ENCODE peak calls at places on chromosomes 3 and 15, in six cellular contexts. O, X, L, T, Z and K are unnamed samples.

GRCh38 chr3:126415661-126416591 is 21.2 kb downstream of the CFAP100 start:
- DNase-seq in X (no peak), O (no peak), Z (no peak), L (no peak), T (no peak), K (no peak)

GRCh38 chr3:186287723-186288122 is 74.3 kb downstream of the DGKG start:
- DNase-seq in O (no peak), L (peak; percentile 74), Z (no peak), X (peak; percentile 94), T (no peak), K (peak; percentile 74)

GRCh38 chr15:58064119-58065010 is 1.1 kb downstream of the ALDH1A2 start:
- DNase-seq in T (no peak), X (no peak), Z (no peak), O (no peak), L (no peak), K (no peak)

GRCh38 chr15:66008920-66009572 is 139.8 kb downstream of the RAB11A start:
- DNase-seq in O (no peak), T (no peak), X (peak; percentile 80), L (peak; percentile 30), Z (no peak), K (peak; percentile 4)

GRCh38 chr3:73681610-73682009 is 56.9 kb upstream of the PDZRN3 start:
- DNase-seq in O (peak; percentile 35), Z (no peak), X (peak; percentile 95), T (no peak), L (peak; percentile 49), K (peak; percentile 89)

GRCh38 chr15:53658827-53659226 is 100.6 kb downstream of the WDR72 start:
- DNase-seq in X (no peak), L (no peak), T (no peak), O (no peak), Z (no peak), K (no peak)

GRCh38 chr3:18438586-18438985 is 13.4 kb upstream of the SATB1 start:
- DNase-seq in T (peak; percentile 39), X (no peak), L (no peak), O (no peak), Z (peak; percentile 47), K (no peak)

GRCh38 chr3:46089237-46090011 is 62.1 kb upstream of the XCR1 start:
- DNase-seq in O (peak; percentile 87), X (peak; percentile 99), L (peak; percentile 100), Z (no peak), T (no peak), K (peak; percentile 96)

GRCh38 chr15:99371180-99372103 is 120.2 kb downstream of the LRRC28 start:
- DNase-seq in X (peak; percentile 22), L (peak; percentile 20), O (peak; percentile 13), T (no peak), Z (no peak), K (peak; percentile 12)

GRCh38 chr15:94972314-94972713 is 741.0 kb downstream of the MCTP2 start:
- DNase-seq in T (no peak), L (peak; percentile 66), X (peak; percentile 10), O (peak; percentile 9), Z (no peak), K (no peak)

GRCh38 chr15:69044899-69045298 is 30.4 kb downstream of the NOX5 start:
- DNase-seq in T (no peak), O (no peak), L (peak; percentile 64), X (peak; percentile 72), Z (no peak), K (peak; percentile 63)

GRCh38 chr15:77036537-77037474 is 34.1 kb downstream of the TSPAN3 start:
- DNase-seq in L (no peak), T (no peak), X (no peak), Z (peak; percentile 55), O (no peak), K (no peak)

GRCh38 chr3:126782554-126782953 is 78.5 kb downstream of the CHCHD6 start:
- DNase-seq in L (peak; percentile 90), O (peak; percentile 91), X (peak; percentile 96), T (no peak), Z (no peak), K (peak; percentile 95)

GRCh38 chr15:52796742-52797515 is 6.8 kb upstream of the ONECUT1 start:
- DNase-seq in T (no peak), X (no peak), L (no peak), Z (no peak), O (no peak), K (no peak)

GRCh38 chr15:99017322-99017701 is 9.7 kb upstream of the PGPEP1L start:
- DNase-seq in Z (no peak), O (peak; percentile 90), X (no peak), L (no peak), T (no peak), K (no peak)

GRCh38 chr3:36372534-36372935 is 7.8 kb upstream of the STAC start:
- DNase-seq in Z (no peak), O (peak; percentile 1), L (no peak), X (peak; percentile 55), T (no peak), K (peak; percentile 51)

GRCh38 chr3:119350114-119350513 is 55.9 kb downstream of the ARHGAP31 start:
- DNase-seq in Z (no peak), L (no peak), O (no peak), T (no peak), X (no peak), K (no peak)

GRCh38 chr3:52153389-52154096 is 680 bp downstream of the POC1A start:
- DNase-seq in L (peak; percentile 41), T (no peak), X (peak; percentile 8), O (no peak), Z (no peak), K (peak; percentile 75)

GRCh38 chr3:67648701-67649100 is 5.7 kb downstream of the SUCLG2 start:
- DNase-seq in O (peak; percentile 56), T (no peak), L (peak; percentile 65), Z (no peak), X (no peak), K (no peak)

GRCh38 chr3:84965141-84965540 is 6.4 kb downstream of the CADM2 start:
- DNase-seq in T (no peak), X (no peak), O (peak; percentile 7), Z (no peak), L (no peak), K (no peak)

GRCh38 chr3:63961891-63962290 is 49.7 kb upstream of the SCAANT1 start:
- DNase-seq in Z (no peak), T (no peak), L (peak; percentile 67), X (peak; percentile 59), O (peak; percentile 42), K (peak; percentile 38)

GRCh38 chr3:180277036-180277435 is 240.3 kb upstream of the PEX5L start:
- DNase-seq in T (no peak), O (no peak), L (peak; percentile 88), X (peak; percentile 60), Z (no peak), K (peak; percentile 1)

GRCh38 chr15:56917652-56918045 is 795 bp upstream of the TCF12 start:
- DNase-seq in O (no peak), L (no peak), T (no peak), X (no peak), Z (no peak), K (no peak)

GRCh38 chr3:192916455-192917257 is 1.0 kb downstream of the MB21D2 start:
- DNase-seq in Z (peak; percentile 88), X (peak; percentile 70), L (peak; percentile 73), T (no peak), O (peak; percentile 78), K (peak; percentile 63)

GRCh38 chr15:38563723-38564519 is 693 bp downstream of the RASGRP1 start:
- DNase-seq in L (peak; percentile 21), O (peak; percentile 57), Z (peak; percentile 93), X (peak; percentile 21), T (peak; percentile 87), K (peak; percentile 75)

GRCh38 chr15:69729167-69729748 is 276.6 kb downstream of the RPLP1 start:
- DNase-seq in L (no peak), Z (no peak), T (peak; percentile 62), X (peak; percentile 42), O (peak; percentile 33), K (peak; percentile 40)

GRCh38 chr3:171977860-171978259 is 61.5 kb upstream of the FNDC3B start:
- DNase-seq in Z (no peak), T (no peak), X (no peak), O (no peak), L (no peak), K (no peak)

GRCh38 chr3:66863205-66864135 is 134.6 kb upstream of the KBTBD8 start:
- DNase-seq in L (no peak), X (no peak), T (no peak), Z (no peak), O (no peak), K (no peak)

GRCh38 chr3:52454235-52454937 is 545 bp upstream of the TNNC1 start:
- DNase-seq in X (no peak), Z (no peak), L (no peak), O (no peak), T (no peak), K (no peak)

GRCh38 chr3:184345678-184346144 is 8.3 kb downstream of the FAM131A start:
- DNase-seq in L (peak; percentile 61), T (no peak), X (peak; percentile 67), O (peak; percentile 71), Z (peak; percentile 94), K (peak; percentile 87)

GRCh38 chr15:50262533-50262932 is 3.0 kb downstream of the HDC start:
- DNase-seq in T (no peak), Z (no peak), X (no peak), O (no peak), L (no peak), K (no peak)

GRCh38 chr15:74957301-74958035 is 896 bp upstream of the RPP25 start:
- DNase-seq in X (peak; percentile 39), Z (no peak), L (peak; percentile 35), O (no peak), T (no peak), K (peak; percentile 29)

GRCh38 chr3:185549651-185550111 is 2.7 kb downstream of the LIPH start:
- DNase-seq in O (no peak), Z (no peak), T (no peak), X (no peak), L (no peak), K (peak; percentile 35)

GRCh38 chr3:7881946-7882345 is 619.7 kb upstream of the LMCD1 start:
- DNase-seq in O (no peak), L (no peak), X (no peak), T (no peak), Z (no peak), K (no peak)

GRCh38 chr15:27933562-27933961 is 165.6 kb downstream of the OCA2 start:
- DNase-seq in L (no peak), X (no peak), T (no peak), Z (no peak), O (no peak), K (no peak)